ENCODE peak calls at places on chromosomes 5 and 9, in seven cellular contexts. P, Z, N, B, L, O and D are unnamed samples.

GRCh38 chr9:109498195-109499060 is at the start of gene PTPN3:
- DNase-seq in N (no peak), L (no peak), O (no peak), P (no peak), B (no peak), Z (peak), D (peak)

GRCh38 chr5:148740966-148741742 is 85.3 kb upstream of the ADRB2 start:
- DNase-seq in P (peak), B (no peak), O (peak), L (no peak), Z (no peak), N (no peak), D (no peak)

GRCh38 chr9:130128251-130128650 is 44.0 kb upstream of the NCS1 start:
- DNase-seq in N (peak), P (no peak), O (no peak), L (no peak), B (no peak), Z (no peak), D (no peak)

GRCh38 chr9:92481029-92481633 is 1.2 kb downstream of the ASPN start:
- DNase-seq in Z (no peak), P (no peak), N (no peak), B (no peak), O (peak), L (no peak), D (no peak)

GRCh38 chr5:154971501-154971900 is 30.6 kb downstream of the MRPL22 start:
- DNase-seq in Z (no peak), O (no peak), P (no peak), N (no peak), B (no peak), L (no peak), D (no peak)

GRCh38 chr9:35673132-35673997 is at the start of gene CA9:
- DNase-seq in Z (no peak), N (no peak), P (no peak), B (peak), O (no peak), L (peak), D (no peak)

GRCh38 chr5:55993013-55993412 is 1.8 kb downstream of the IL6ST start:
- DNase-seq in P (no peak), O (peak), L (no peak), N (no peak), B (peak), Z (peak), D (no peak)

GRCh38 chr5:98769256-98770157 is 4.0 kb upstream of the RGMB start:
- DNase-seq in N (peak), L (peak), P (no peak), Z (peak), B (peak), O (peak), D (no peak)

GRCh38 chr5:159819671-159820411 is 96.4 kb upstream of the ADRA1B start:
- DNase-seq in B (peak), Z (no peak), O (no peak), P (no peak), N (peak), L (peak), D (no peak)

DNA sequence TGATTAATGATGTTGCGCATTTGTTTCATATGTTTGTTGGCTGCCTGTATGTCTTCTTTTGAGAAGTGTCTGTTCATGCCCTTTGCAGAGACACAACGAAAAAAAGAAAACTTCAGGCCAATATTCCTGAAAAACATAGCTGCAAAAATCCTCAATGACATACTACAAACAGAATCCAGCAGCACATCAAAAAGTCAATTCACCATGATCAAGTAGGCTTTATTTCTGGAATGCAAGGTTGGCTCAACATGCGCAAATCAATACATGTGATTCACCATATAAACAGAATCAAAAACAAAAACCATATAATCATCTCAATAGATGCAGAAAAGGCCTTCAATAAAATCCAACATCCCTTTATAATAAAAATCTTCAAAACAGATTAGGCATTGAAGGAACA is 1.9 kb upstream of the ANKS6 start:
- DNase-seq in N (no peak), B (no peak), L (no peak), P (no peak), Z (no peak), O (no peak), D (no peak)
- TF ChIP-seq CTCF in N (no peak), B (no peak), L (no peak), P (no peak), Z (no peak), O (no peak), D (no peak)

GRCh38 chr9:37496020-37496419 is 10.3 kb downstream of the POLR1E start:
- DNase-seq in N (no peak), P (no peak), O (no peak), L (no peak), B (no peak), Z (no peak), D (no peak)
- H3K4me3 ChIP-seq in N (no peak), P (no peak), O (no peak), L (no peak), B (no peak), Z (no peak), D (no peak)

GRCh38 chr5:35363387-35363965 is 133.2 kb upstream of the PRLR start:
- DNase-seq in Z (no peak), O (no peak), B (no peak), N (no peak), P (no peak), L (no peak), D (no peak)

GRCh38 chr5:35354751-35355150 is 124.5 kb upstream of the PRLR start:
- DNase-seq in N (no peak), B (peak), P (no peak), O (no peak), L (no peak), Z (no peak), D (no peak)

GRCh38 chr5:35360671-35361070 is 130.4 kb upstream of the PRLR start:
- DNase-seq in L (no peak), O (no peak), B (no peak), P (no peak), Z (peak), N (no peak), D (no peak)

GRCh38 chr5:35362772-35363171 is 132.5 kb upstream of the PRLR start:
- DNase-seq in N (no peak), B (no peak), L (no peak), P (no peak), Z (no peak), O (no peak), D (no peak)

DNA sequence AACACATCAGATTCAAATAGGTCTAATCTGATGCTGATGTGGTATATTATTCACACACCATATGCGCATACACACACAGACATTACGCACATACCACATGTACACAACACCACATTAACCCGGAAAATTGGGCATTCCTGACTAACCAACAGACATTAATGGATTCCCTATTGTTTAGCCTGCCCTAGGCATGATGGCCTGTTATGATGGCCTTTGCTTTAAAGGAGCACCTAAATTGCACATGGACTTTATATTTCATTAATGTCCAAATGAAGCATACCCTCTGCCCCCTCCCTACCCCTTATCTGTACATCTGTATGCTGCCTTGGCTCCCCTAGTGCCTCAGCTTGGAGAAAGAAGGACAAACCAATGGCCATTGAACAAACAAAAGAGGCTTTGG is 127.7 kb upstream of the PRLR start:
- DNase-seq in L (no peak), O (no peak), Z (no peak), B (no peak), N (no peak), P (no peak), D (no peak)
- H3K27ac ChIP-seq in L (no peak), O (no peak), Z (no peak), B (no peak), N (no peak), P (no peak), D (no peak)

GRCh38 chr9:120876842-120877240 is at the start of gene PHF19:
- DNase-seq in B (no peak), P (no peak), N (peak), O (peak), Z (peak), L (peak), D (no peak)
- TF ChIP-seq CTCF in B (no peak), P (no peak), N (no peak), O (no peak), Z (no peak), L (no peak), D (no peak)

DNA sequence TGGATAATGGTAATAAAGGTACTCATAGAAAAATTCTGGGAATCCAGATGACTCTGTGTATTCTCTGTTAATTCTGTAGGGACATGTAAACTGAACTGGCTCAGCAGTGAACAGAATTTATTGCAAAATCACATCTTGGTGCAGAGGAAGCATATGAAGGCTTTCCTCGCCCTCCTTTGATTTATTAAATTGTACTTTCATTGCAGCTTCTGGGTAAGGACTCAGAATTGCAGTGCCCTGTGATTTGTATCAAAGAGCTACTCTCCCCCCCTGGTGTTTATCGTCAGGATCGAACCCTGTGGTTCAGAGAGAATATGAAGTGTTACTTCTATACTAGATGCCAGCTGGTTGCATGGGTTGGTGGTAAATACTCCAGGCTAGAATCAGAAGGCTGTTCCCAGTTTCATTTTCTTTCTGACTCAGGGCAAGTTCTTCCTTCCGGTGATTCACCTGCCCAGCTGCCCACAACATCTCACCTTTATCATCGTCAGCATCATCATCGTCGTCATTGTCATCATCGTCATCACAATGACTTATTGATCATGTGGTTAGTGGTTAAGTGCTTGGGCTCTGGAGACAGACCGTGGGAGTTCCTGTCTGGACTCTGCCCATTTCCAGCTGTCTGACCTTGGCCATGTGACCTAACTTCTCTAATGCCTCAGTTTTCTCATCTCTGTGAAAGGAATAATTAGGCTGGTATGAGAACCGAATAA is 238.8 kb downstream of the ARHGAP26 start:
- DNase-seq in P (peak), Z (no peak), O (peak), N (peak), L (no peak), B (no peak), D (no peak)
- H3K4me3 ChIP-seq in P (no peak), Z (no peak), O (no peak), N (no peak), L (no peak), B (no peak), D (no peak)

GRCh38 chr5:39542511-39542910 is 117.7 kb upstream of the DAB2 start:
- DNase-seq in L (no peak), P (no peak), O (no peak), B (no peak), Z (no peak), N (no peak), D (no peak)

GRCh38 chr5:39539470-39539869 is 114.7 kb upstream of the DAB2 start:
- DNase-seq in P (no peak), L (no peak), B (no peak), O (no peak), Z (no peak), N (no peak), D (no peak)

GRCh38 chr5:39547548-39548154 is 122.9 kb upstream of the DAB2 start:
- DNase-seq in O (peak), N (no peak), B (peak), L (no peak), Z (peak), P (peak), D (no peak)

GRCh38 chr5:39541920-39542319 is 117.1 kb upstream of the DAB2 start:
- DNase-seq in L (no peak), P (no peak), B (no peak), O (no peak), Z (no peak), N (no peak), D (no peak)

DNA sequence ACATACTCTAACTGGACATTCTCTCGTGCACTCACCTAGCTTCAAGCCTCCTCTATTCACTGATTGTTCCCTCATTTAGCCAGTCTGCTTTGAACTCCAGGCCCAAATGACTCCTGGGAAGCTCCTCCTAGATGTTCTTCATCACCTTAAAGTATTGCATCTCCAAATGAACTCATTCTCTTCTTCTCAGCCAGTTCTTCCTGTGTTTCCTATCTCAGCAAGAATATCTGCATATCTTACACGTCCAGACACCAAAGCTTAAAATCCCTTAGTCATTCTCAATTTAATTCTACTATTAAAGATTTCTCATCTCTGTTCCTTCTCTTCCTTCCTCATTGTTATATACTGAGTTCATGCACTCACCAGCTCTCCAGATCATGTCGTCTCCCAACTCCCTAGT is 118.6 kb upstream of the DAB2 start:
- DNase-seq in Z (no peak), O (peak), N (no peak), L (no peak), P (no peak), B (no peak), D (no peak)
- H3K27ac ChIP-seq in Z (no peak), O (no peak), N (no peak), L (no peak), P (no peak), B (no peak), D (peak)

GRCh38 chr9:14633148-14633547 is 60.1 kb downstream of the ZDHHC21 start:
- DNase-seq in Z (no peak), L (no peak), N (no peak), O (no peak), B (no peak), P (no peak), D (no peak)
- TF ChIP-seq CTCF in Z (no peak), L (no peak), N (no peak), O (no peak), B (no peak), P (no peak), D (no peak)

DNA sequence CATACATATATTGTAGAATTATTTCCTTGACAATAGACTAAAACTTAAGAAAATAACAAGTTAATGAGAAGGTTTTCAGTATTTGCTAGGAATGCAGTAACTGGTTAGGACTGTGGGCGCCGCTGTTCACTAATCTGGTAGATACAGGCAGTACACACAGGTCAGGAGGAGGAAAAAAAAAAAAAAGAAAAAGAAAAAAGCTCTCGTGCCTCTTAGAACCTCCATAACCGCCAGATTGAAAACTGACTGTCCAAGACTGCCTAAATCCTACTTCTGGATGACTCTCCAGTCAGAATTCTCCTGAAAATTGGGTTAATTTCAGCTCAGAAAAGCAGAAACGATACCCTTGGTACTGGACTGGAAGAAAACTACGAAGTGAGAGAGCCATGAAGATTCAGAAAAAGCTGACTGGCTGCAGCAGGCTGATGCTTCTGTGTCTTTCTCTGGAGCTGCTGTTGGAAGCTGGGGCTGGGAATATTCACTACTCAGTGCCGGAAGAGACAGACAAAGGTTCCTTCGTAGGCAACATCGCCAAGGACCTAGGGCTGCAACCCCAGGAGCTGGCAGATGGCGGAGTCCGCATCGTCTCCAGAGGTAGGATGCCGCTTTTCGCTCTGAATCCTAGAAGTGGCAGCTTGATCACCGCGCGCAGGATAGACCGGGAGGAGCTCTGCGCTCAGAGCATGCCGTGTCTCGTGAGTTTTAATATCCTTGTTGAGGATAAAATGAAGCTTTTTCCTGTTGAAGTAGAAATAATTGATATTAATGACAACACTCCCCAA is at the start of gene PCDHGA1:
- DNase-seq in O (no peak), P (no peak), Z (no peak), B (no peak), N (no peak), L (no peak), D (no peak)
- H3K4me3 ChIP-seq in O (no peak), P (no peak), Z (no peak), B (no peak), N (no peak), L (peak), D (no peak)

GRCh38 chr5:133520991-133521706 is 91.2 kb downstream of the FSTL4 start:
- DNase-seq in B (no peak), O (no peak), P (no peak), Z (no peak), N (no peak), L (no peak), D (no peak)
- H3K27ac ChIP-seq in B (no peak), O (no peak), P (no peak), Z (no peak), N (no peak), L (no peak), D (no peak)